ENCODE peak calls at places on chromosomes 5 and 9, in five cellular contexts. One of them, this sample, is unnamed.

GRCh38 chr5:278646-279045 is 7.2 kb downstream of the PDCD6 start:
- ATAC-seq in HepG2: no peak
- ATAC-seq in K562: peak; percentile 69
- ATAC-seq in GM12878: no peak
- ATAC-seq in upper lobe of left lung: no peak
- ATAC-seq in this sample: no peak

GRCh38 chr5:151924564-151925395 is at the start of gene GLRA1:
- ATAC-seq in HepG2: peak; percentile 83
- ATAC-seq in K562: peak; percentile 95
- ATAC-seq in GM12878: peak; percentile 54
- ATAC-seq in upper lobe of left lung: peak; percentile 65
- ATAC-seq in this sample: no peak

GRCh38 chr5:108382784-108383358 is 973 bp upstream of the FBXL17 start:
- ATAC-seq in HepG2: no peak
- ATAC-seq in K562: no peak
- ATAC-seq in GM12878: peak; percentile 0
- ATAC-seq in upper lobe of left lung: no peak
- ATAC-seq in this sample: no peak

GRCh38 chr9:16626577-16627130 is 243.8 kb downstream of the BNC2 start:
- ATAC-seq in HepG2: no peak
- ATAC-seq in K562: no peak
- ATAC-seq in GM12878: peak; percentile 80
- ATAC-seq in upper lobe of left lung: peak; percentile 82
- ATAC-seq in this sample: peak; percentile 76

GRCh38 chr5:68942169-68942568 is 151.6 kb upstream of the SLC30A5 start:
- ATAC-seq in HepG2: no peak
- ATAC-seq in K562: no peak
- ATAC-seq in GM12878: no peak
- ATAC-seq in upper lobe of left lung: no peak
- ATAC-seq in this sample: no peak

GRCh38 chr9:5608298-5609254 is 20.3 kb upstream of the RIC1 start:
- ATAC-seq in HepG2: peak; percentile 99
- ATAC-seq in K562: peak; percentile 91
- ATAC-seq in GM12878: peak; percentile 89
- ATAC-seq in upper lobe of left lung: peak; percentile 56
- ATAC-seq in this sample: peak; percentile 83

GRCh38 chr5:960551-960950 is 48.1 kb upstream of the NKD2 start:
- ATAC-seq in HepG2: no peak
- ATAC-seq in K562: no peak
- ATAC-seq in GM12878: no peak
- ATAC-seq in upper lobe of left lung: no peak
- ATAC-seq in this sample: no peak

GRCh38 chr5:168066536-168067208 is 224.8 kb upstream of the WWC1 start:
- ATAC-seq in HepG2: no peak
- ATAC-seq in K562: no peak
- ATAC-seq in GM12878: no peak
- ATAC-seq in upper lobe of left lung: no peak
- ATAC-seq in this sample: no peak

GRCh38 chr5:122790354-122791123 is 15.7 kb downstream of the SNX2 start:
- ATAC-seq in HepG2: no peak
- ATAC-seq in K562: no peak
- ATAC-seq in GM12878: no peak
- ATAC-seq in upper lobe of left lung: no peak
- ATAC-seq in this sample: no peak

GRCh38 chr9:103242025-103242424 is 246.9 kb downstream of the CYLC2 start:
- ATAC-seq in HepG2: no peak
- ATAC-seq in K562: no peak
- ATAC-seq in GM12878: no peak
- ATAC-seq in upper lobe of left lung: no peak
- ATAC-seq in this sample: no peak

GRCh38 chr5:140293091-140293996 is 9.6 kb downstream of the PFDN1 start:
- ATAC-seq in HepG2: peak; percentile 72
- ATAC-seq in K562: no peak
- ATAC-seq in GM12878: no peak
- ATAC-seq in upper lobe of left lung: peak; percentile 71
- ATAC-seq in this sample: peak; percentile 50

GRCh38 chr9:96014078-96014477 is 138.6 kb downstream of the ERCC6L2 start:
- ATAC-seq in HepG2: no peak
- ATAC-seq in K562: no peak
- ATAC-seq in GM12878: no peak
- ATAC-seq in upper lobe of left lung: no peak
- ATAC-seq in this sample: no peak

GRCh38 chr9:93864029-93864428 is 91.1 kb downstream of the BARX1 start:
- ATAC-seq in HepG2: no peak
- ATAC-seq in K562: no peak
- ATAC-seq in GM12878: no peak
- ATAC-seq in upper lobe of left lung: no peak
- ATAC-seq in this sample: no peak

GRCh38 chr5:83368835-83369234 is 102.7 kb upstream of the VCAN start:
- ATAC-seq in HepG2: no peak
- ATAC-seq in K562: no peak
- ATAC-seq in GM12878: peak; percentile 24
- ATAC-seq in upper lobe of left lung: peak; percentile 73
- ATAC-seq in this sample: peak; percentile 56

GRCh38 chr5:168916266-168916665 is 337.1 kb upstream of the PANK3 start:
- ATAC-seq in HepG2: no peak
- ATAC-seq in K562: no peak
- ATAC-seq in GM12878: no peak
- ATAC-seq in upper lobe of left lung: peak; percentile 56
- ATAC-seq in this sample: peak; percentile 85

GRCh38 chr9:96139592-96140251 is 162.3 kb downstream of the HSD17B3 start:
- ATAC-seq in HepG2: no peak
- ATAC-seq in K562: no peak
- ATAC-seq in GM12878: no peak
- ATAC-seq in upper lobe of left lung: peak; percentile 68
- ATAC-seq in this sample: peak; percentile 92

GRCh38 chr9:13690595-13690994 is 411.1 kb upstream of the MPDZ start:
- ATAC-seq in HepG2: no peak
- ATAC-seq in K562: no peak
- ATAC-seq in GM12878: no peak
- ATAC-seq in upper lobe of left lung: no peak
- ATAC-seq in this sample: no peak

GRCh38 chr5:136075339-136075885 is 46.6 kb downstream of the TGFBI start:
- ATAC-seq in HepG2: peak; percentile 31
- ATAC-seq in K562: no peak
- ATAC-seq in GM12878: peak; percentile 20
- ATAC-seq in upper lobe of left lung: no peak
- ATAC-seq in this sample: no peak

GRCh38 chr9:98477884-98478283 is 222.4 kb upstream of the TBC1D2 start:
- ATAC-seq in HepG2: no peak
- ATAC-seq in K562: no peak
- ATAC-seq in GM12878: no peak
- ATAC-seq in upper lobe of left lung: no peak
- ATAC-seq in this sample: no peak

GRCh38 chr5:139848508-139849100 is 53.0 kb downstream of the PSD2 start:
- ATAC-seq in HepG2: no peak
- ATAC-seq in K562: no peak
- ATAC-seq in GM12878: peak; percentile 9
- ATAC-seq in upper lobe of left lung: peak; percentile 2
- ATAC-seq in this sample: no peak

GRCh38 chr5:172223901-172224873 is 30.2 kb downstream of the EFCAB9 start:
- ATAC-seq in HepG2: no peak
- ATAC-seq in K562: no peak
- ATAC-seq in GM12878: peak; percentile 90
- ATAC-seq in upper lobe of left lung: no peak
- ATAC-seq in this sample: no peak

GRCh38 chr9:29006603-29007002 is 1433.3 kb upstream of the C9orf72 start:
- ATAC-seq in HepG2: no peak
- ATAC-seq in K562: no peak
- ATAC-seq in GM12878: no peak
- ATAC-seq in upper lobe of left lung: no peak
- ATAC-seq in this sample: no peak

GRCh38 chr9:94875300-94876063 is 149.0 kb downstream of the AOPEP start:
- ATAC-seq in HepG2: no peak
- ATAC-seq in K562: no peak
- ATAC-seq in GM12878: peak; percentile 96
- ATAC-seq in upper lobe of left lung: no peak
- ATAC-seq in this sample: no peak

GRCh38 chr5:132070460-132071337 is 2.9 kb upstream of the CSF2 start:
- ATAC-seq in HepG2: no peak
- ATAC-seq in K562: peak; percentile 57
- ATAC-seq in GM12878: no peak
- ATAC-seq in upper lobe of left lung: no peak
- ATAC-seq in this sample: no peak

GRCh38 chr9:104838958-104839357 is 75.0 kb downstream of the NIPSNAP3B start:
- ATAC-seq in HepG2: no peak
- ATAC-seq in K562: no peak
- ATAC-seq in GM12878: no peak
- ATAC-seq in upper lobe of left lung: no peak
- ATAC-seq in this sample: no peak

GRCh38 chr5:143499480-143500114 is 96.1 kb upstream of the NR3C1 start:
- ATAC-seq in HepG2: no peak
- ATAC-seq in K562: peak; percentile 72
- ATAC-seq in GM12878: peak; percentile 76
- ATAC-seq in upper lobe of left lung: peak; percentile 37
- ATAC-seq in this sample: no peak

GRCh38 chr9:127569819-127570401 is 42.2 kb upstream of the STXBP1 start:
- ATAC-seq in HepG2: peak; percentile 26
- ATAC-seq in K562: no peak
- ATAC-seq in GM12878: peak; percentile 66
- ATAC-seq in upper lobe of left lung: peak; percentile 1
- ATAC-seq in this sample: no peak
- TF ChIP-seq EP300 in HepG2: no peak
- TF ChIP-seq EP300 in K562: no peak
- TF ChIP-seq EP300 in GM12878: no peak
- TF ChIP-seq EP300 in upper lobe of left lung: no peak
- TF ChIP-seq EP300 in this sample: no peak

GRCh38 chr9:35682083-35682482 is 7.6 kb downstream of the TPM2 start:
- ATAC-seq in HepG2: no peak
- ATAC-seq in K562: no peak
- ATAC-seq in GM12878: no peak
- ATAC-seq in upper lobe of left lung: no peak
- ATAC-seq in this sample: peak; percentile 6

GRCh38 chr9:35681341-35682002 is 7.7 kb downstream of the CA9 start:
- ATAC-seq in HepG2: no peak
- ATAC-seq in K562: no peak
- ATAC-seq in GM12878: no peak
- ATAC-seq in upper lobe of left lung: no peak
- ATAC-seq in this sample: peak; percentile 4

GRCh38 chr9:35683323-35683722 is 6.4 kb downstream of the TPM2 start:
- ATAC-seq in HepG2: no peak
- ATAC-seq in K562: no peak
- ATAC-seq in GM12878: no peak
- ATAC-seq in upper lobe of left lung: no peak
- ATAC-seq in this sample: no peak

GRCh38 chr9:35680331-35681105 is 6.8 kb downstream of the CA9 start:
- ATAC-seq in HepG2: no peak
- ATAC-seq in K562: peak; percentile 88
- ATAC-seq in GM12878: peak; percentile 73
- ATAC-seq in upper lobe of left lung: no peak
- ATAC-seq in this sample: peak; percentile 56

GRCh38 chr9:35682520-35682919 is 7.2 kb downstream of the TPM2 start:
- ATAC-seq in HepG2: no peak
- ATAC-seq in K562: no peak
- ATAC-seq in GM12878: no peak
- ATAC-seq in upper lobe of left lung: no peak
- ATAC-seq in this sample: no peak
- TF ChIP-seq POLR2AphosphoS5 in HepG2: no peak
- TF ChIP-seq POLR2AphosphoS5 in K562: no peak
- TF ChIP-seq POLR2AphosphoS5 in GM12878: no peak
- TF ChIP-seq POLR2AphosphoS5 in upper lobe of left lung: no peak
- TF ChIP-seq POLR2AphosphoS5 in this sample: peak; percentile 79

DNA sequence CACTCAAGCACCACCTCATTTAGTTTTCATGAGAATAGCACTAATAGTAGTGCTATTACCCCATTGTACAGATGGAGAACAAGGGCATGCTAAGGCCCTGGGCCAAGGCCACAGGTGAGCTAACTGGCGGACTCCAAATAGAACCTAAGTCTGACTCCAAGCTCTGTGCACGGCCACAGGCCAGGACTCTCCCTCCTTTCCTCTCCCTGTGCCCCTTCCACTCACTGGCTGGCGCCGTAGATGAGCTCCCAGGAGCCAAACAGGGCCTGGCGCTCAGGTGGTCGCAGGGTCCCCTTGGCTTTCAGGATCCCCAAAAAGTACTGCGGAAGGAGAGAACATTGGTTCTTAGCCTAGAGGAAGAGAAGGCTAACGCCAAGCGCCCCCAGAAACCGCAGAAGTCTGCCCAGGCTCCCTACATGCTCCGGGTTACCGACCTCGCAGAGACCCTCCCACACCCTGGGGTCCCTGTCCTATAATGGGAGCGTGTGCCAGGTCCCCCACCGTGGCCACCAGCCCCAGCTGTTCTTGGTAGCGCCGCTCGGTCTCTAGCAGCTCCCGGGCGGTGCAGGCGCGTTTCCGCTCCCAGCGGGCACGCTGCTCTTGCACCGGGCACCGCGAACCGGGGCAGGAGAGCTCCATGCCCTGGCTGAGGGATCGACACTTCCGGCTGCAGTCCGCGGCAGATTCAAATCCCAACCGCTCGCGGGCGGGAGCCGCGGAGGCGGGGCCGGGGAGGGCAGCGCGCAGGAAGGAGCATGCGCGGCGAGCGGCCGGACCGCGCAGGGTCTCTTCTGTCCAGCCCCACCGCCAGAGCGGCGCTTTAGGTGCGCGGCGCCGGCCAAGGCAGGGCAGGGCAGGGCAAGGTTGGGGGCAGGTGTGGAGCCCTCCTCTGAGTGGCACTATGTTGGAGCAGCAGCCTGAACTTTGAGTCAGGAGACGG is at the start of gene ARHGEF39:
- ATAC-seq in HepG2: peak; percentile 83
- ATAC-seq in K562: peak; percentile 96
- ATAC-seq in GM12878: peak; percentile 92
- ATAC-seq in upper lobe of left lung: peak; percentile 96
- ATAC-seq in this sample: peak; percentile 78
- TF ChIP-seq POLR2A in HepG2: peak; percentile 75
- TF ChIP-seq POLR2A in K562: peak; percentile 83
- TF ChIP-seq POLR2A in GM12878: peak; percentile 83
- TF ChIP-seq POLR2A in upper lobe of left lung: no peak
- TF ChIP-seq POLR2A in this sample: peak; percentile 27

DNA sequence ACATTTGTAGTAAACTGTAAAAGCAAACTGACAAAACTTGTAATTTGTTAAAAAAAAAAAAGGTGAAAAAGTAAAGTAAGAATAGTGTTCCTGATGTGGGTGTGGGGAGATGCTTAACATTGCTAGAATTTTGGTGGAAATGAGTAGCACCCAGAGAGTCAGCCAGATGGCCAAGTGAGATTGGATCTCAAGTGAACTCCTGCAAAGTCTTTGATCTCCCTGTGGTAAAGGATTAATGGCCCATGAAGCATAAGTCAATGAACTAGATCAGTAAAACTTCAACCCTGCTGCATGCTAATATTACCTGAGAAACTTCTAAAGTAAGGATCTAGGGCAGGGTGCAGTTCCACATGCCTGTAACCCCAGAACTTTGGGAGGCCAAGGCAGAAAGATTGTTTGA is 19.0 kb upstream of the FAM169A start:
- ATAC-seq in HepG2: no peak
- ATAC-seq in K562: no peak
- ATAC-seq in GM12878: peak; percentile 7
- ATAC-seq in upper lobe of left lung: no peak
- ATAC-seq in this sample: no peak
- TF ChIP-seq EP300 in HepG2: no peak
- TF ChIP-seq EP300 in K562: no peak
- TF ChIP-seq EP300 in GM12878: no peak
- TF ChIP-seq EP300 in upper lobe of left lung: no peak
- TF ChIP-seq EP300 in this sample: no peak